ENCODE peak calls at places on chromosomes 6 and 20, in seven cellular contexts. A is hippocampal formation, T is mucosa of gallbladder, H is GM23248, J is astrocyte of the spinal cord, X is dermis microvascular lymphatic vessel endothelial cell, N is bronchial epithelial cell. E is an unnamed sample.

GRCh38 chr20:10167594-10167993 is 51.0 kb upstream of the SNAP25 start:
- DNase-seq in A (no peak), T (no peak), H (no peak), J (no peak), X (no peak), N (no peak), E (no peak)

GRCh38 chr6:15755555-15755954 is 92.7 kb upstream of the DTNBP1 start:
- DNase-seq in A (no peak), T (no peak), H (peak; percentile 80), J (no peak), X (no peak), N (no peak), E (no peak)

GRCh38 chr6:125853740-125854139 is 63.0 kb downstream of the NCOA7 start:
- DNase-seq in A (no peak), T (no peak), H (no peak), J (no peak), X (no peak), N (no peak), E (no peak)

GRCh38 chr6:21220271-21220987 is 373.1 kb upstream of the SOX4 start:
- DNase-seq in A (no peak), T (peak; percentile 28), H (no peak), J (no peak), X (no peak), N (peak; percentile 24), E (no peak)

GRCh38 chr6:11654876-11655275 is 117.3 kb downstream of the TMEM170B start:
- DNase-seq in A (no peak), T (no peak), H (peak; percentile 36), J (peak; percentile 70), X (no peak), N (no peak), E (no peak)

GRCh38 chr6:64459411-64459810 is 823.8 kb downstream of the PHF3 start:
- DNase-seq in A (no peak), T (no peak), H (no peak), J (no peak), X (no peak), N (no peak), E (no peak)

GRCh38 chr20:62576815-62577214 is 65.5 kb upstream of the SLCO4A1 start:
- DNase-seq in A (no peak), T (no peak), H (peak; percentile 61), J (no peak), X (peak; percentile 3), N (no peak), E (no peak)

GRCh38 chr20:53331151-53331973 is 262.3 kb downstream of the ZNF217 start:
- DNase-seq in A (no peak), T (no peak), H (peak; percentile 88), J (peak; percentile 1), X (peak; percentile 7), N (no peak), E (peak; percentile 4)

GRCh38 chr6:47268572-47269187 is 41.0 kb downstream of the TNFRSF21 start:
- DNase-seq in A (no peak), T (no peak), H (no peak), J (no peak), X (no peak), N (no peak), E (no peak)

GRCh38 chr6:148745926-148746325 is 904 bp upstream of the UST start:
- DNase-seq in A (no peak), T (no peak), H (peak; percentile 55), J (no peak), X (no peak), N (peak; percentile 49), E (no peak)

GRCh38 chr6:15062311-15063252 is 183.3 kb upstream of the JARID2 start:
- DNase-seq in A (no peak), T (no peak), H (peak; percentile 83), J (peak; percentile 92), X (no peak), N (peak; percentile 100), E (no peak)

GRCh38 chr6:162153991-162154390 is 573.6 kb downstream of the PRKN start:
- DNase-seq in A (no peak), T (no peak), H (no peak), J (no peak), X (no peak), N (no peak), E (no peak)

GRCh38 chr6:168370310-168370991 is 50.9 kb upstream of the DACT2 start:
- DNase-seq in A (peak; percentile 47), T (peak; percentile 72), H (peak; percentile 55), J (no peak), X (peak; percentile 6), N (peak; percentile 5), E (no peak)

GRCh38 chr20:4603724-4604123 is 118.0 kb upstream of the PRND start:
- DNase-seq in A (no peak), T (no peak), H (no peak), J (no peak), X (no peak), N (no peak), E (no peak)

GRCh38 chr6:147222160-147222838 is 18.1 kb downstream of the STXBP5 start:
- DNase-seq in A (no peak), T (no peak), H (peak; percentile 58), J (peak; percentile 54), X (no peak), N (peak; percentile 32), E (no peak)

GRCh38 chr6:164897523-164898094 is 411.8 kb downstream of the C6orf118 start:
- DNase-seq in A (no peak), T (no peak), H (peak; percentile 21), J (no peak), X (no peak), N (no peak), E (no peak)

GRCh38 chr6:30824698-30825097 is 59.6 kb upstream of the DDR1 start:
- DNase-seq in A (no peak), T (no peak), H (no peak), J (no peak), X (no peak), N (no peak), E (no peak)

GRCh38 chr6:24919404-24919892 is 16.3 kb downstream of the RIPOR2 start:
- DNase-seq in A (no peak), T (no peak), H (no peak), J (no peak), X (no peak), N (no peak), E (no peak)

GRCh38 chr6:107894821-107895396 is 63.1 kb downstream of the SEC63 start:
- DNase-seq in A (no peak), T (peak; percentile 20), H (peak; percentile 23), J (no peak), X (no peak), N (peak; percentile 20), E (no peak)

GRCh38 chr6:422423-423061 is 31.0 kb downstream of the IRF4 start:
- DNase-seq in A (no peak), T (peak; percentile 61), H (peak; percentile 95), J (peak; percentile 94), X (no peak), N (peak; percentile 97), E (no peak)

GRCh38 chr6:128554302-128554701 is 33.9 kb upstream of the PTPRK start:
- DNase-seq in A (no peak), T (no peak), H (peak; percentile 42), J (peak; percentile 14), X (peak; percentile 9), N (peak; percentile 63), E (no peak)

GRCh38 chr20:19275630-19276071 is 63.2 kb downstream of the SLC24A3 start:
- DNase-seq in A (peak; percentile 13), T (peak; percentile 78), H (peak; percentile 13), J (no peak), X (no peak), N (peak; percentile 16), E (no peak)

GRCh38 chr6:53734473-53735299 is 60.1 kb upstream of the LRRC1 start:
- DNase-seq in A (no peak), T (no peak), H (peak; percentile 68), J (peak; percentile 80), X (peak; percentile 68), N (peak; percentile 96), E (peak; percentile 77)

GRCh38 chr20:43752561-43753301 is 25.9 kb upstream of the GTSF1L start:
- DNase-seq in A (peak; percentile 22), T (peak; percentile 20), H (peak; percentile 87), J (peak; percentile 95), X (no peak), N (no peak), E (no peak)

GRCh38 chr6:27726620-27727023 is 185.6 kb downstream of the OR2B2 start:
- DNase-seq in A (no peak), T (no peak), H (no peak), J (no peak), X (no peak), N (peak; percentile 59), E (no peak)

GRCh38 chr6:101114703-101115102 is 233.6 kb upstream of the ASCC3 start:
- DNase-seq in A (no peak), T (no peak), H (peak; percentile 54), J (peak; percentile 38), X (no peak), N (peak; percentile 49), E (no peak)

GRCh38 chr20:24993337-24994185 is 1.0 kb upstream of the APMAP start:
- DNase-seq in A (no peak), T (no peak), H (peak; percentile 79), J (peak; percentile 65), X (peak; percentile 43), N (peak; percentile 58), E (no peak)

GRCh38 chr6:125157725-125158124 is 4.2 kb downstream of the TPD52L1 start:
- DNase-seq in A (peak; percentile 4), T (no peak), H (no peak), J (no peak), X (no peak), N (no peak), E (no peak)

GRCh38 chr6:20600831-20601230 is 66.6 kb downstream of the CDKAL1 start:
- DNase-seq in A (no peak), T (no peak), H (no peak), J (no peak), X (no peak), N (peak; percentile 76), E (no peak)

GRCh38 chr6:114167583-114168576 is 174.9 kb downstream of the HS3ST5 start:
- DNase-seq in A (no peak), T (no peak), H (no peak), J (no peak), X (no peak), N (no peak), E (no peak)